ENCODE peak calls at places on chromosome 6, in seven cellular contexts. M, J, Y, P, A, R and N are unnamed samples.

GRCh38 chr6:93017213-93017612 is 402.1 kb downstream of the EPHA7 start:
- DNase-seq in Y (no peak), J (no peak), P (no peak), A (peak; percentile 30), M (no peak), R (no peak), N (no peak)

GRCh38 chr6:4460595-4461475 is 315.4 kb upstream of the CDYL start:
- DNase-seq in J (no peak), Y (peak; percentile 48), P (peak; percentile 39), R (peak; percentile 44), A (peak; percentile 54), M (peak; percentile 59), N (peak; percentile 85)

GRCh38 chr6:129683606-129684322 is 26.2 kb downstream of the ARHGAP18 start:
- DNase-seq in R (peak; percentile 100), P (peak; percentile 77), A (no peak), J (peak; percentile 97), M (peak; percentile 91), Y (peak; percentile 86), N (peak; percentile 82)

GRCh38 chr6:134468633-134469032 is 150.7 kb upstream of the SGK1 start:
- DNase-seq in M (no peak), J (no peak), R (no peak), P (no peak), A (no peak), Y (no peak), N (no peak)

GRCh38 chr6:133757330-133757729 is 131.6 kb upstream of the TCF21 start:
- DNase-seq in J (no peak), P (no peak), R (no peak), M (no peak), A (no peak), Y (no peak), N (no peak)

GRCh38 chr6:112760831-112761230 is 413.7 kb downstream of the RFPL4B start:
- DNase-seq in M (no peak), P (no peak), A (no peak), J (no peak), R (peak; percentile 16), Y (no peak), N (no peak)

GRCh38 chr6:7243188-7243942 is 69.6 kb downstream of the SSR1 start:
- DNase-seq in R (peak; percentile 64), A (peak; percentile 83), J (peak; percentile 69), P (peak; percentile 60), M (peak; percentile 48), Y (peak; percentile 49), N (no peak)

GRCh38 chr6:160974304-160974771 is 17.2 kb upstream of the MAP3K4 start:
- DNase-seq in M (peak; percentile 64), Y (no peak), A (no peak), R (peak; percentile 97), J (no peak), P (peak; percentile 54), N (peak; percentile 47)

GRCh38 chr6:25998379-25998778 is 35.8 kb downstream of the TRIM38 start:
- DNase-seq in M (no peak), R (no peak), Y (no peak), A (no peak), P (no peak), J (no peak), N (no peak)

GRCh38 chr6:138442663-138443062 is 38.6 kb downstream of the HEBP2 start:
- DNase-seq in P (no peak), M (no peak), J (no peak), Y (no peak), R (no peak), A (no peak), N (no peak)

GRCh38 chr6:133423242-133423641 is 182.1 kb downstream of the EYA4 start:
- DNase-seq in J (no peak), A (no peak), M (no peak), P (no peak), R (no peak), Y (no peak), N (no peak)

GRCh38 chr6:55281215-55281614 is 46.1 kb upstream of the GFRAL start:
- DNase-seq in M (no peak), Y (no peak), A (no peak), R (no peak), J (no peak), P (no peak), N (no peak)

GRCh38 chr6:98747960-98748359 is 86.4 kb upstream of the POU3F2 start:
- DNase-seq in R (no peak), P (no peak), Y (no peak), J (no peak), M (no peak), A (no peak), N (no peak)

GRCh38 chr6:31354788-31355539 is 2.0 kb downstream of the HLA-B start:
- DNase-seq in M (no peak), A (no peak), Y (no peak), J (no peak), P (no peak), R (no peak), N (no peak)
- H3K4me1 ChIP-seq in M (peaks cover 23% of the 10 kb centered on the region), A (no peaks in the 10 kb centered on the region), Y (peaks cover 3% of the 10 kb centered on the region), J (peaks cover 2% of the 10 kb centered on the region), P (peaks cover 6% of the 10 kb centered on the region), R (peaks cover 4% of the 10 kb centered on the region), N (peaks cover 18% of the 10 kb centered on the region)

GRCh38 chr6:11093591-11094410 is at the start of gene SMIM13:
- DNase-seq in R (peak; percentile 98), Y (peak; percentile 98), M (peak; percentile 99), P (peak; percentile 98), J (peak; percentile 99), A (peak; percentile 99), N (peak; percentile 98)
- TF ChIP-seq CTCF in R (peak; percentile 61), Y (peak; percentile 64), M (peak; percentile 45), P (peak; percentile 70), J (peak; percentile 38), A (peak; percentile 44), N (peak; percentile 56)

DNA sequence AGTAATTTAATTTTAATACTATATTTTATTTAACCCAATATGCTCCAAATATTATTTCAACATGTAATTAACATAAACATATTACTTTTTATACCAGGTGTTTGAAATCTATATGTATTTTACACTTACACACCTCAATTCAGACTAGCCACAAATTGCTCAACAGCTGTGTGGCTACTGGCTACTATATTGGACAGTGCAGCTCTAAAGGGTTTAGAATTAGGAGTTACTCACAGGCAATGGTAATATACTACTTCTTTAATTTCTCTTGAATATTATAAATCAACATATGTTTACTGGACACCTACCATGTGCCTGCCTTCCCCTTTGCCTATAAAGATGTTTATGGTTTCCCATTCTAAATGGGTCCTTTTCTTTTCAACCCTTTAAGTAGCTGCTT is 2.3 kb downstream of the MTRF1L start:
- DNase-seq in P (no peak), J (no peak), R (no peak), A (no peak), Y (no peak), M (no peak), N (no peak)
- H3K4me3 ChIP-seq in P (no peak overlapping the region), J (peak overlapping the region; percentile 18), R (no peak overlapping the region), A (peak overlapping the region; percentile 74), Y (no peak overlapping the region), M (no peak overlapping the region), N (no peak overlapping the region)

GRCh38 chr6:166556871-166557322 is 29.6 kb downstream of the RAMACL start:
- DNase-seq in M (peak; percentile 73), R (peak; percentile 65), J (peak; percentile 100), A (peak; percentile 33), Y (peak; percentile 91), P (peak; percentile 90), N (peak; percentile 96)

GRCh38 chr6:166554316-166554715 is 32.2 kb downstream of the RAMACL start:
- DNase-seq in R (peak; percentile 59), A (peak; percentile 10), J (no peak), Y (no peak), M (no peak), P (peak; percentile 65), N (peak; percentile 68)

GRCh38 chr6:166553563-166554271 is 32.8 kb downstream of the RAMACL start:
- DNase-seq in A (no peak), P (peak; percentile 59), M (no peak), J (no peak), R (peak; percentile 94), Y (no peak), N (peak; percentile 70)

GRCh38 chr6:166556336-166556735 is 30.1 kb downstream of the RAMACL start:
- DNase-seq in P (no peak), Y (no peak), R (peak; percentile 28), J (no peak), M (no peak), A (no peak), N (no peak)

GRCh38 chr6:166555066-166555465 is 31.4 kb downstream of the RAMACL start:
- DNase-seq in A (no peak), Y (no peak), M (no peak), J (peak; percentile 30), P (no peak), R (no peak), N (no peak)
- H3K4me1 ChIP-seq in A (peaks cover 39% of the 10 kb centered on the region), Y (no peaks in the 10 kb centered on the region), M (no peaks in the 10 kb centered on the region), J (peaks cover 27% of the 10 kb centered on the region), P (peaks cover 53% of the 10 kb centered on the region), R (peaks cover 19% of the 10 kb centered on the region), N (peaks cover 56% of the 10 kb centered on the region)

GRCh38 chr6:113854531-113855499 is 2.3 kb upstream of the MARCKS start:
- DNase-seq in A (peak; percentile 94), P (peak; percentile 82), Y (peak; percentile 63), J (peak; percentile 90), M (peak; percentile 90), R (peak; percentile 79), N (peak; percentile 64)
- TF ChIP-seq CTCF in A (peak; percentile 37), P (peak; percentile 47), Y (no peak), J (peak; percentile 5), M (no peak), R (no peak), N (peak; percentile 33)

DNA sequence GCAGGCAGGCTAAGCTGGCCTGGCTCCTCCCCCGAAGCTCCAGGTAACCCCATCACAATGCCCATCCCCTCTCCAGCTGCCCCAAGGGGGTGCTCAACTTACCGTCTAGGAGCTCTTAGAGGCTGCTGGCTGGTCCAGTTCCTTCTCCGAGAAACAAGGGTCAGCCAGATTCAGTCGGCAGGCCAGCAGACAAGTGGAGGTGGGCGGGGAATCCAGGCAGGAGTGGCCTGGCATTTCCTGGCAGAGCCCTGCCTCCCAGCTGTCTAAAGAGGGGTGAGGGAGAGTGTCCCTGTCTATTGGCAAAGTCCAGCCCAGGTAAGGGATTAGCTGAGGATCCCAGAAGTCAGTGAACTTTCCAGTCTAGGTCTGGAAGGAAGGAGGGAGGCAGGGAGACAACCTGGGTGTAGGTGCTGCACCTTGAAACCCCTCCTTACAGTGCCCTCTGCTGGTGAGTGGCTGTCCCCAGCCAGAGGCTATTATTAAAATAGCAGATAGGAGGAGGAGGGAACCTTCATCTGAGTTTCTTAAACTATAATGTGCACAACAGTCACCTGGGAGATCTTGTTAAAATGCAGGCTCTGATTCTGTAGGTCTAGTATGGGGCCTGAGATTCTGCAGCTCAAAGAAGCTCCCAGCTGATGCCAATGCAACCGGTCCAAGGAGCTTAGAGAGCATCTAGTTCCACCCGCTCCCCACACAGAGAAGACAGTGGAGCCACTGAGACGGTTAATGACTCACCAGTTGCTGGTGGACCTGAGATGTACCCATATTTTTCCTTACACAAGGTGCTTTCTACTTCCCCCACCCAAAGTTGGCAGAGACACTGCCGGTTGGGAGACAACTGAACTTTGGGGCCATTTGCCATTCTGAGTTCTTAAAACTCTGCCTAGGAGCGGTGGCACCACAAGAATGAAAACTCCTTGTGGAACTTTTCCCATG is at the start of gene UNC5CL:
- DNase-seq in J (peak; percentile 22), Y (no peak), P (no peak), R (no peak), M (peak; percentile 83), A (peak; percentile 63), N (no peak)
- H3K4me3 ChIP-seq in J (no peak within 1 kb of the TSS), Y (no peak within 1 kb of the TSS), P (no peak within 1 kb of the TSS), R (no peak within 1 kb of the TSS), M (peak within 1 kb of the TSS; percentile 46), A (no peak within 1 kb of the TSS), N (no peak within 1 kb of the TSS)

GRCh38 chr6:35218456-35218855 is 4.7 kb downstream of the SCUBE3 start:
- DNase-seq in Y (no peak), P (no peak), R (no peak), J (no peak), M (no peak), A (no peak), N (no peak)
- H3K4me1 ChIP-seq in Y (peaks cover 33% of the 10 kb centered on the region), P (peaks cover 77% of the 10 kb centered on the region), R (peaks cover 31% of the 10 kb centered on the region), J (peaks cover 5% of the 10 kb centered on the region), M (peaks cover 14% of the 10 kb centered on the region), A (peaks cover 59% of the 10 kb centered on the region), N (peaks cover 6% of the 10 kb centered on the region)